ENCODE peak calls at places on chromosome 18, in eight cellular contexts. N is AG09319, P is SK-N-SH, C is choroid plexus epithelial cell, S is GM04504, T is NCI-H1105, M is NCI-H1048, I is RWPE1. A is an unnamed sample.
A peak's percentile ranks its signal among the peaks of the same experiment; 100 is the strongest.

GRCh38 chr18:41466436-41467160 is 488.4 kb upstream of the PIK3C3 start:
- DNase-seq in N (no peak), P (no peak), C (no peak), S (no peak), T (no peak), M (no peak), I (no peak), A (no peak)

GRCh38 chr18:42183746-42184145 is 228.7 kb downstream of the PIK3C3 start:
- DNase-seq in N (no peak), P (no peak), C (peak; percentile 52), S (peak; percentile 59), T (no peak), M (no peak), I (peak; percentile 34), A (no peak)

GRCh38 chr18:21053127-21053526 is 58.5 kb downstream of the ROCK1 start:
- DNase-seq in N (peak; percentile 53), P (no peak), C (peak; percentile 93), S (peak; percentile 74), T (no peak), M (no peak), I (peak; percentile 39), A (no peak)

GRCh38 chr18:80252136-80252535 is 4.8 kb upstream of the PARD6G start:
- DNase-seq in N (no peak), P (no peak), C (peak; percentile 49), S (peak; percentile 29), T (no peak), M (no peak), I (no peak), A (no peak)

GRCh38 chr18:62957885-62958472 is 242.6 kb downstream of the PHLPP1 start:
- DNase-seq in N (no peak), P (no peak), C (peak; percentile 65), S (no peak), T (no peak), M (no peak), I (no peak), A (no peak)

GRCh38 chr18:10169064-10169562 is 255.3 kb downstream of the VAPA start:
- DNase-seq in N (no peak), P (peak; percentile 48), C (peak; percentile 59), S (no peak), T (peak; percentile 56), M (no peak), I (peak; percentile 18), A (peak; percentile 75)

GRCh38 chr18:57947117-57947516 is 96.9 kb upstream of the NEDD4L start:
- DNase-seq in N (no peak), P (no peak), C (no peak), S (no peak), T (no peak), M (no peak), I (no peak), A (no peak)

GRCh38 chr18:76554788-76555187 is 59.7 kb upstream of the ZNF516 start:
- DNase-seq in N (no peak), P (no peak), C (no peak), S (no peak), T (no peak), M (no peak), I (no peak), A (no peak)

GRCh38 chr18:13289501-13290205 is 71.1 kb downstream of the LDLRAD4 start:
- DNase-seq in N (no peak), P (no peak), C (no peak), S (peak; percentile 12), T (no peak), M (no peak), I (no peak), A (no peak)

GRCh38 chr18:59950215-59950944 is 50.6 kb downstream of the PMAIP1 start:
- DNase-seq in N (no peak), P (no peak), C (no peak), S (peak; percentile 17), T (no peak), M (no peak), I (no peak), A (no peak)

GRCh38 chr18:64791211-64791610 is 642.3 kb upstream of the LINC00305 start:
- DNase-seq in N (no peak), P (no peak), C (no peak), S (no peak), T (no peak), M (no peak), I (no peak), A (no peak)

GRCh38 chr18:13522861-13523660 is 203.3 kb downstream of the FAM210A start:
- DNase-seq in N (no peak), P (no peak), C (no peak), S (no peak), T (no peak), M (no peak), I (no peak), A (no peak)

GRCh38 chr18:22846088-22846683 is 86.9 kb upstream of the RBBP8 start:
- DNase-seq in N (no peak), P (peak; percentile 35), C (peak; percentile 63), S (no peak), T (peak; percentile 18), M (peak; percentile 7), I (no peak), A (peak; percentile 6)

GRCh38 chr18:76496200-76496890 is 1.3 kb upstream of the ZNF516 start:
- DNase-seq in N (no peak), P (peak; percentile 67), C (peak; percentile 83), S (no peak), T (no peak), M (no peak), I (peak; percentile 2), A (peak; percentile 59)

GRCh38 chr18:35282353-35282752 is 7.7 kb downstream of the ZSCAN30 start:
- DNase-seq in N (peak; percentile 44), P (no peak), C (peak; percentile 81), S (peak; percentile 85), T (no peak), M (no peak), I (peak; percentile 17), A (no peak)

GRCh38 chr18:34740101-34740500 is 30.0 kb downstream of the DTNA start:
- DNase-seq in N (no peak), P (no peak), C (no peak), S (no peak), T (no peak), M (no peak), I (no peak), A (no peak)

A was measured in NCI-H774.